ENCODE peak calls at places on chromosomes 1 and 21, in nine cellular contexts. One of them, this sample, is unnamed.

GRCh38 chr21:35940074-35940927 is 120.0 kb downstream of the SETD4 start:
- DNase-seq in EL: peak
- DNase-seq in fibroblast of lung: peak
- DNase-seq in T-cell: no peak
- DNase-seq in ovary: peak
- DNase-seq in H1: no peak
- DNase-seq in endodermal cell: peak
- DNase-seq in NT2/D1: peak
- DNase-seq in C1 segment of cervical spinal cord: no peak
- DNase-seq in this sample: peak

GRCh38 chr1:153565529-153566374 is at the start of gene S100A2:
- DNase-seq in T-cell: no peak
- DNase-seq in C1 segment of cervical spinal cord: no peak
- DNase-seq in ovary: peak
- DNase-seq in NT2/D1: no peak
- DNase-seq in EL: peak
- DNase-seq in endodermal cell: peak
- DNase-seq in H1: no peak
- DNase-seq in fibroblast of lung: peak
- DNase-seq in this sample: no peak

GRCh38 chr1:31364561-31365255 is 8.2 kb downstream of the FABP3 start:
- DNase-seq in EL: no peak
- DNase-seq in ovary: no peak
- DNase-seq in fibroblast of lung: peak
- DNase-seq in C1 segment of cervical spinal cord: no peak
- DNase-seq in NT2/D1: no peak
- DNase-seq in H1: no peak
- DNase-seq in endodermal cell: no peak
- DNase-seq in T-cell: no peak
- DNase-seq in this sample: no peak

GRCh38 chr1:29639156-29639736 is 402.9 kb downstream of the PTPRU start:
- DNase-seq in fibroblast of lung: peak
- DNase-seq in ovary: no peak
- DNase-seq in T-cell: no peak
- DNase-seq in endodermal cell: peak
- DNase-seq in EL: no peak
- DNase-seq in H1: no peak
- DNase-seq in NT2/D1: no peak
- DNase-seq in C1 segment of cervical spinal cord: no peak
- DNase-seq in this sample: no peak

GRCh38 chr1:92901699-92902405 is 59.4 kb downstream of the DIPK1A start:
- DNase-seq in H1: no peak
- DNase-seq in NT2/D1: no peak
- DNase-seq in fibroblast of lung: no peak
- DNase-seq in ovary: no peak
- DNase-seq in endodermal cell: no peak
- DNase-seq in C1 segment of cervical spinal cord: no peak
- DNase-seq in T-cell: no peak
- DNase-seq in EL: peak
- DNase-seq in this sample: no peak

GRCh38 chr1:26031196-26031902 is 9.8 kb downstream of the EXTL1 start:
- DNase-seq in C1 segment of cervical spinal cord: no peak
- DNase-seq in H1: no peak
- DNase-seq in T-cell: no peak
- DNase-seq in ovary: no peak
- DNase-seq in NT2/D1: no peak
- DNase-seq in EL: peak
- DNase-seq in fibroblast of lung: peak
- DNase-seq in endodermal cell: no peak
- DNase-seq in this sample: no peak

GRCh38 chr1:57272150-57272549 is 151.7 kb downstream of the DAB1 start:
- DNase-seq in fibroblast of lung: no peak
- DNase-seq in T-cell: no peak
- DNase-seq in ovary: no peak
- DNase-seq in EL: no peak
- DNase-seq in endodermal cell: no peak
- DNase-seq in NT2/D1: no peak
- DNase-seq in C1 segment of cervical spinal cord: no peak
- DNase-seq in H1: no peak
- DNase-seq in this sample: no peak

GRCh38 chr1:212944209-212944901 is 6.0 kb upstream of the VASH2 start:
- DNase-seq in T-cell: no peak
- DNase-seq in endodermal cell: no peak
- DNase-seq in fibroblast of lung: no peak
- DNase-seq in EL: no peak
- DNase-seq in NT2/D1: no peak
- DNase-seq in C1 segment of cervical spinal cord: no peak
- DNase-seq in ovary: no peak
- DNase-seq in H1: no peak
- DNase-seq in this sample: no peak

GRCh38 chr1:155553349-155553748 is 9.3 kb downstream of the ASH1L start:
- DNase-seq in T-cell: no peak
- DNase-seq in H1: no peak
- DNase-seq in ovary: no peak
- DNase-seq in C1 segment of cervical spinal cord: no peak
- DNase-seq in NT2/D1: no peak
- DNase-seq in endodermal cell: no peak
- DNase-seq in fibroblast of lung: no peak
- DNase-seq in EL: no peak
- DNase-seq in this sample: no peak

This sample was measured in iPS DF 19.7.